ENCODE peak calls at places on chromosomes 4 and X, in eight cellular contexts. One of them, this sample, is unnamed.

GRCh38 chr4:4533461-4534169 is 8.2 kb downstream of the STX18 start:
- DNase-seq in fibroblast of pulmonary artery: no peak
- DNase-seq in bronchial epithelial cell: no peak
- DNase-seq in omental fat pad: no peak
- DNase-seq in pancreas: no peak
- DNase-seq in GM06990: no peak
- DNase-seq in brain microvascular endothelial cell: no peak
- DNase-seq in HFF-Myc: no peak
- DNase-seq in this sample: no peak

GRCh38 chrX:151896734-151897474 is 15.8 kb upstream of the MAGEA4 start:
- DNase-seq in pancreas: no peak
- DNase-seq in fibroblast of pulmonary artery: peak
- DNase-seq in bronchial epithelial cell: peak
- DNase-seq in brain microvascular endothelial cell: peak
- DNase-seq in HFF-Myc: no peak
- DNase-seq in GM06990: no peak
- DNase-seq in omental fat pad: no peak
- DNase-seq in this sample: no peak

GRCh38 chrX:131626681-131627296 is 82.9 kb downstream of the OR13H1 start:
- DNase-seq in omental fat pad: no peak
- DNase-seq in HFF-Myc: no peak
- DNase-seq in bronchial epithelial cell: no peak
- DNase-seq in brain microvascular endothelial cell: no peak
- DNase-seq in GM06990: no peak
- DNase-seq in fibroblast of pulmonary artery: peak
- DNase-seq in pancreas: no peak
- DNase-seq in this sample: no peak

GRCh38 chr4:85967872-85968271 is 392.0 kb downstream of the MAPK10 start:
- DNase-seq in HFF-Myc: no peak
- DNase-seq in bronchial epithelial cell: no peak
- DNase-seq in fibroblast of pulmonary artery: peak
- DNase-seq in omental fat pad: no peak
- DNase-seq in brain microvascular endothelial cell: no peak
- DNase-seq in GM06990: no peak
- DNase-seq in pancreas: no peak
- DNase-seq in this sample: no peak

GRCh38 chr4:78058591-78059523 is 1.7 kb downstream of the FRAS1 start:
- DNase-seq in brain microvascular endothelial cell: peak
- DNase-seq in GM06990: peak
- DNase-seq in fibroblast of pulmonary artery: peak
- DNase-seq in bronchial epithelial cell: peak
- DNase-seq in omental fat pad: no peak
- DNase-seq in HFF-Myc: peak
- DNase-seq in pancreas: peak
- DNase-seq in this sample: no peak

GRCh38 chr4:19999775-20000414 is 251.8 kb upstream of the SLIT2 start:
- DNase-seq in fibroblast of pulmonary artery: no peak
- DNase-seq in HFF-Myc: no peak
- DNase-seq in pancreas: no peak
- DNase-seq in brain microvascular endothelial cell: no peak
- DNase-seq in bronchial epithelial cell: no peak
- DNase-seq in omental fat pad: no peak
- DNase-seq in GM06990: no peak
- DNase-seq in this sample: no peak

GRCh38 chr4:143653031-143653430 is 47.4 kb downstream of the FREM3 start:
- DNase-seq in GM06990: no peak
- DNase-seq in pancreas: no peak
- DNase-seq in fibroblast of pulmonary artery: peak
- DNase-seq in brain microvascular endothelial cell: peak
- DNase-seq in bronchial epithelial cell: no peak
- DNase-seq in omental fat pad: no peak
- DNase-seq in HFF-Myc: no peak
- DNase-seq in this sample: no peak

GRCh38 chrX:76420237-76420636 is 7.3 kb upstream of the MAGEE1 start:
- DNase-seq in bronchial epithelial cell: no peak
- DNase-seq in brain microvascular endothelial cell: no peak
- DNase-seq in GM06990: no peak
- DNase-seq in omental fat pad: no peak
- DNase-seq in HFF-Myc: no peak
- DNase-seq in pancreas: no peak
- DNase-seq in fibroblast of pulmonary artery: no peak
- DNase-seq in this sample: no peak

GRCh38 chrX:149570668-149571067 is 16.6 kb downstream of the MAGEA9B start:
- DNase-seq in brain microvascular endothelial cell: peak
- DNase-seq in omental fat pad: no peak
- DNase-seq in HFF-Myc: peak
- DNase-seq in GM06990: no peak
- DNase-seq in fibroblast of pulmonary artery: peak
- DNase-seq in bronchial epithelial cell: peak
- DNase-seq in pancreas: no peak
- DNase-seq in this sample: no peak

GRCh38 chr4:95694411-95694810 is 145.5 kb upstream of the PDHA2 start:
- DNase-seq in GM06990: no peak
- DNase-seq in fibroblast of pulmonary artery: peak
- DNase-seq in brain microvascular endothelial cell: no peak
- DNase-seq in pancreas: no peak
- DNase-seq in omental fat pad: no peak
- DNase-seq in bronchial epithelial cell: peak
- DNase-seq in HFF-Myc: no peak
- DNase-seq in this sample: no peak

GRCh38 chrX:14015294-14015693 is 14.4 kb downstream of the GEMIN8 start:
- DNase-seq in GM06990: no peak
- DNase-seq in fibroblast of pulmonary artery: peak
- DNase-seq in bronchial epithelial cell: no peak
- DNase-seq in pancreas: no peak
- DNase-seq in omental fat pad: no peak
- DNase-seq in HFF-Myc: no peak
- DNase-seq in brain microvascular endothelial cell: no peak
- DNase-seq in this sample: no peak

GRCh38 chr4:128579454-128579853 is 230.0 kb upstream of the JADE1 start:
- DNase-seq in omental fat pad: no peak
- DNase-seq in fibroblast of pulmonary artery: no peak
- DNase-seq in HFF-Myc: no peak
- DNase-seq in brain microvascular endothelial cell: no peak
- DNase-seq in pancreas: no peak
- DNase-seq in bronchial epithelial cell: peak
- DNase-seq in GM06990: no peak
- DNase-seq in this sample: no peak

GRCh38 chrX:41259516-41259915 is 74.4 kb upstream of the DDX3X start:
- DNase-seq in omental fat pad: no peak
- DNase-seq in bronchial epithelial cell: no peak
- DNase-seq in pancreas: peak
- DNase-seq in HFF-Myc: no peak
- DNase-seq in GM06990: no peak
- DNase-seq in brain microvascular endothelial cell: no peak
- DNase-seq in fibroblast of pulmonary artery: no peak
- DNase-seq in this sample: no peak

GRCh38 chrX:50704987-50705386 is 109.0 kb downstream of the SHROOM4 start:
- DNase-seq in pancreas: no peak
- DNase-seq in brain microvascular endothelial cell: no peak
- DNase-seq in omental fat pad: no peak
- DNase-seq in fibroblast of pulmonary artery: peak
- DNase-seq in HFF-Myc: no peak
- DNase-seq in bronchial epithelial cell: no peak
- DNase-seq in GM06990: no peak
- DNase-seq in this sample: no peak

GRCh38 chr4:174528226-174528625 is 5.9 kb upstream of the HPGD start:
- DNase-seq in GM06990: no peak
- DNase-seq in brain microvascular endothelial cell: no peak
- DNase-seq in pancreas: no peak
- DNase-seq in HFF-Myc: no peak
- DNase-seq in fibroblast of pulmonary artery: no peak
- DNase-seq in bronchial epithelial cell: no peak
- DNase-seq in omental fat pad: no peak
- DNase-seq in this sample: no peak

GRCh38 chrX:100368167-100368566 is 41.9 kb downstream of the PCDH19 start:
- DNase-seq in brain microvascular endothelial cell: no peak
- DNase-seq in GM06990: no peak
- DNase-seq in HFF-Myc: no peak
- DNase-seq in omental fat pad: no peak
- DNase-seq in pancreas: no peak
- DNase-seq in fibroblast of pulmonary artery: peak
- DNase-seq in bronchial epithelial cell: peak
- DNase-seq in this sample: no peak

GRCh38 chr4:6250235-6250983 is 19.2 kb upstream of the WFS1 start:
- DNase-seq in HFF-Myc: no peak
- DNase-seq in GM06990: no peak
- DNase-seq in brain microvascular endothelial cell: peak
- DNase-seq in bronchial epithelial cell: peak
- DNase-seq in pancreas: no peak
- DNase-seq in fibroblast of pulmonary artery: peak
- DNase-seq in omental fat pad: no peak
- DNase-seq in this sample: no peak

GRCh38 chr4:102826890-102827673 is at the start of gene UBE2D3:
- DNase-seq in pancreas: peak
- DNase-seq in GM06990: peak
- DNase-seq in omental fat pad: peak
- DNase-seq in brain microvascular endothelial cell: peak
- DNase-seq in bronchial epithelial cell: peak
- DNase-seq in fibroblast of pulmonary artery: peak
- DNase-seq in HFF-Myc: peak
- DNase-seq in this sample: peak

GRCh38 chr4:97074531-97074930 is 1068.7 kb downstream of the STPG2 start:
- DNase-seq in pancreas: no peak
- DNase-seq in HFF-Myc: no peak
- DNase-seq in omental fat pad: no peak
- DNase-seq in fibroblast of pulmonary artery: no peak
- DNase-seq in brain microvascular endothelial cell: no peak
- DNase-seq in GM06990: no peak
- DNase-seq in bronchial epithelial cell: no peak
- DNase-seq in this sample: no peak
- TF ChIP-seq CTCF in pancreas: no peak
- TF ChIP-seq CTCF in HFF-Myc: no peak
- TF ChIP-seq CTCF in omental fat pad: no peak
- TF ChIP-seq CTCF in fibroblast of pulmonary artery: no peak
- TF ChIP-seq CTCF in brain microvascular endothelial cell: no peak
- TF ChIP-seq CTCF in GM06990: no peak
- TF ChIP-seq CTCF in bronchial epithelial cell: no peak
- TF ChIP-seq CTCF in this sample: no peak

DNA sequence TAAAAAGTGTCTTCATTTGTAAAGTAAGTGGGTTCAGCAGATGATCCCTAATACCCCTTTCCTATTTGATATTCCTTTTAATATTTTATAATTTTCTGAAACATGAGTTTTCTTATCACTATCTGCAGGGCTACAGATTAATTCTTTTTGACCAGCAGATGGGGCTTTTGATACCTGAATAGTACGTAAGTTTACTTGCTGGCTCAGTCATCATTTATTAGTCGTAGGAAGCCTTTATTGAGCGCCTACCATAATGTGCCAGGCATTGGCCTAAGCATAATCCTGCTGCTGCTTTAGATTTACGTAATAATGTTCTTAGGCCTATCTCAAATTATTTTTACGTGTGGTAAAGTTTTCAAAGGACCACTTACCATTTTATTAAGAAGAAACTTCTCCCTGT is 33.1 kb downstream of the OSTC start:
- DNase-seq in brain microvascular endothelial cell: peak
- DNase-seq in pancreas: no peak
- DNase-seq in omental fat pad: no peak
- DNase-seq in GM06990: no peak
- DNase-seq in HFF-Myc: no peak
- DNase-seq in fibroblast of pulmonary artery: peak
- DNase-seq in bronchial epithelial cell: peak
- DNase-seq in this sample: no peak
- TF ChIP-seq CTCF in brain microvascular endothelial cell: peak
- TF ChIP-seq CTCF in pancreas: no peak
- TF ChIP-seq CTCF in omental fat pad: no peak
- TF ChIP-seq CTCF in GM06990: peak
- TF ChIP-seq CTCF in HFF-Myc: peak
- TF ChIP-seq CTCF in fibroblast of pulmonary artery: peak
- TF ChIP-seq CTCF in bronchial epithelial cell: peak
- TF ChIP-seq CTCF in this sample: no peak

DNA sequence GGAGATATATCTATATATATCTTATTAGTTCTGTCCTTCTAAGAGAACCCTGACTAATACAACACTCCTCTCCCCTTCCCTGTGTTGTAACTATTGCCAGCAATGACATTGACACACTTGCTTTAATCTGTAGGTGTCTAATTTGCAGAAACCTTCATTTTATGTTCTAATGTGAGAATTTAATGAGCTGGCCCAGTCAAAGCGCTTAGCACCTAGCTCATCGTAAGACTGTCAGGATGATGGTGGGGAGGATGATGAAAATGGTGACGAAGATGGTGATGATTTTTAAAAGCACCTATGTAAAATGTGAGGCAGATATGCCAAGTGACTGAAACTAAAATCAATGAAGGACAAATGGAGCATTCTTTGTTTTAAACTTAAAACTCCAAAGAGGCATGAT is 183.8 kb downstream of the DHX15 start:
- DNase-seq in GM06990: no peak
- DNase-seq in brain microvascular endothelial cell: no peak
- DNase-seq in omental fat pad: no peak
- DNase-seq in HFF-Myc: no peak
- DNase-seq in bronchial epithelial cell: no peak
- DNase-seq in fibroblast of pulmonary artery: no peak
- DNase-seq in pancreas: no peak
- DNase-seq in this sample: no peak
- TF ChIP-seq CTCF in GM06990: no peak
- TF ChIP-seq CTCF in brain microvascular endothelial cell: no peak
- TF ChIP-seq CTCF in omental fat pad: no peak
- TF ChIP-seq CTCF in HFF-Myc: no peak
- TF ChIP-seq CTCF in bronchial epithelial cell: no peak
- TF ChIP-seq CTCF in fibroblast of pulmonary artery: no peak
- TF ChIP-seq CTCF in pancreas: no peak
- TF ChIP-seq CTCF in this sample: no peak

DNA sequence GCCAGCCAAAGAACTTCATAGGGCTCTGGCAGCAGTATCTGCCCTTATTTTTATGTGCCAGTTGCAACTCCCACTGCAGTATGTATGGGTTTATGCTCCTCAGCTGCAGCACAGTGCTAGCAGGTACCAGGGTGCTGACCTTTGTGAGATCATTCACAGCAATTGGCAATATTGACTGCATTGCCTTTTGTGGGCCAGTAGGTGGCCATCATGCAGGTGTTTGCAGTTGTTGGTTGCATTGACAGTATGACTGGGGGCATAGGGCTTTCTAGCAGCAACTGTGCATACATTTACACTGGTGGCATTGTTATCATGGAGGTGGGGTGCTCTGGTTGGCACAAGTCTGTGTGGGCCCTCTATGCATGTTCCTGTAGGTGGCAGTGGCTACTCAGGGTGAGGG is 42.5 kb downstream of the FAAH2 start:
- DNase-seq in omental fat pad: no peak
- DNase-seq in GM06990: no peak
- DNase-seq in bronchial epithelial cell: peak
- DNase-seq in fibroblast of pulmonary artery: no peak
- DNase-seq in HFF-Myc: no peak
- DNase-seq in brain microvascular endothelial cell: no peak
- DNase-seq in pancreas: no peak
- DNase-seq in this sample: no peak
- TF ChIP-seq CTCF in omental fat pad: no peak
- TF ChIP-seq CTCF in GM06990: no peak
- TF ChIP-seq CTCF in bronchial epithelial cell: peak
- TF ChIP-seq CTCF in fibroblast of pulmonary artery: no peak
- TF ChIP-seq CTCF in HFF-Myc: no peak
- TF ChIP-seq CTCF in brain microvascular endothelial cell: peak
- TF ChIP-seq CTCF in pancreas: no peak
- TF ChIP-seq CTCF in this sample: no peak

GRCh38 chr4:92270908-92271307 is 32.9 kb upstream of the GRID2 start:
- DNase-seq in brain microvascular endothelial cell: no peak
- DNase-seq in omental fat pad: no peak
- DNase-seq in bronchial epithelial cell: no peak
- DNase-seq in pancreas: no peak
- DNase-seq in GM06990: no peak
- DNase-seq in HFF-Myc: no peak
- DNase-seq in fibroblast of pulmonary artery: peak
- DNase-seq in this sample: no peak
- TF ChIP-seq CTCF in brain microvascular endothelial cell: peak
- TF ChIP-seq CTCF in omental fat pad: no peak
- TF ChIP-seq CTCF in bronchial epithelial cell: no peak
- TF ChIP-seq CTCF in pancreas: no peak
- TF ChIP-seq CTCF in GM06990: no peak
- TF ChIP-seq CTCF in HFF-Myc: no peak
- TF ChIP-seq CTCF in fibroblast of pulmonary artery: no peak
- TF ChIP-seq CTCF in this sample: no peak